ENCODE peak calls at places on chromosomes 3 and 15, in eight cellular contexts. K, E, P, H, W, T, M and O are unnamed samples.
A peak's percentile ranks its signal among the peaks of the same experiment; 100 is the strongest.

GRCh38 chr3:185439745-185440466 is 58.9 kb downstream of the TMEM41A start:
- DNase-seq in K (no peak), E (no peak), P (no peak), H (no peak), W (no peak), T (no peak), M (no peak), O (no peak)

GRCh38 chr3:19972056-19972455 is 25.2 kb downstream of the RAB5A start:
- DNase-seq in K (no peak), E (no peak), P (no peak), H (no peak), W (no peak), T (no peak), M (peak; percentile 26), O (no peak)

GRCh38 chr3:196246612-196247308 is 30.4 kb downstream of the SLC51A start:
- DNase-seq in K (no peak), E (no peak), P (no peak), H (no peak), W (no peak), T (no peak), M (peak; percentile 43), O (no peak)

GRCh38 chr15:92629975-92630626 is 25.5 kb downstream of the FAM174B start:
- DNase-seq in K (no peak), E (no peak), P (no peak), H (no peak), W (no peak), T (no peak), M (no peak), O (no peak)

GRCh38 chr3:133941390-133941789 is 45.7 kb upstream of the RAB6B start:
- DNase-seq in K (no peak), E (no peak), P (peak; percentile 56), H (no peak), W (no peak), T (no peak), M (peak; percentile 85), O (peak; percentile 52)

GRCh38 chr15:70560617-70561328 is 202.6 kb downstream of the UACA start:
- DNase-seq in K (no peak), E (no peak), P (peak; percentile 20), H (no peak), W (no peak), T (no peak), M (no peak), O (peak; percentile 28)

GRCh38 chr3:138941259-138941885 is 5.6 kb downstream of the FOXL2 start:
- DNase-seq in K (no peak), E (no peak), P (no peak), H (peak; percentile 59), W (peak; percentile 46), T (no peak), M (peak; percentile 54), O (peak; percentile 83)

GRCh38 chr15:55289011-55289572 is 521 bp downstream of the RAB27A start:
- DNase-seq in K (no peak), E (no peak), P (peak; percentile 72), H (peak; percentile 23), W (peak; percentile 45), T (no peak), M (peak; percentile 51), O (peak; percentile 50)

GRCh38 chr3:141202682-141203081 is 28.9 kb upstream of the PXYLP1 start:
- DNase-seq in K (no peak), E (no peak), P (no peak), H (no peak), W (no peak), T (no peak), M (no peak), O (no peak)

GRCh38 chr3:128408693-128409620 is 57.7 kb downstream of the DNAJB8 start:
- DNase-seq in K (no peak), E (no peak), P (no peak), H (no peak), W (no peak), T (no peak), M (no peak), O (no peak)

GRCh38 chr15:72786946-72787345 is 3.4 kb upstream of the ADPGK start:
- DNase-seq in K (peak; percentile 4), E (no peak), P (no peak), H (no peak), W (no peak), T (no peak), M (no peak), O (no peak)

GRCh38 chr3:113297281-113297680 is 85.9 kb downstream of the BOC start:
- DNase-seq in K (no peak), E (no peak), P (no peak), H (no peak), W (no peak), T (no peak), M (no peak), O (no peak)

GRCh38 chr3:42895332-42895868 is 10.5 kb upstream of the ZNF662 start:
- DNase-seq in K (no peak), E (no peak), P (no peak), H (no peak), W (no peak), T (no peak), M (peak; percentile 77), O (no peak)

GRCh38 chr3:121431717-121432517 is 113.9 kb downstream of the POLQ start:
- DNase-seq in K (no peak), E (no peak), P (no peak), H (no peak), W (peak; percentile 29), T (no peak), M (peak; percentile 68), O (no peak)

GRCh38 chr15:42065008-42065407 is 29.4 kb downstream of the PLA2G4D start:
- DNase-seq in K (peak; percentile 40), E (no peak), P (no peak), H (no peak), W (peak; percentile 44), T (no peak), M (no peak), O (no peak)

GRCh38 chr3:46890132-46890531 is 12.6 kb downstream of the PTH1R start:
- DNase-seq in K (no peak), E (no peak), P (no peak), H (no peak), W (no peak), T (no peak), M (no peak), O (no peak)

GRCh38 chr15:90834626-90835025 is 33.8 kb upstream of the FURIN start:
- DNase-seq in K (no peak), E (no peak), P (no peak), H (no peak), W (no peak), T (no peak), M (no peak), O (no peak)

GRCh38 chr3:157089455-157090221 is 70.3 kb downstream of the CCNL1 start:
- DNase-seq in K (no peak), E (no peak), P (peak; percentile 77), H (no peak), W (no peak), T (no peak), M (no peak), O (no peak)

GRCh38 chr3:53581671-53582070 is 87.3 kb downstream of the CACNA1D start:
- DNase-seq in K (no peak), E (no peak), P (no peak), H (no peak), W (no peak), T (no peak), M (peak; percentile 37), O (no peak)

GRCh38 chr15:74032606-74033561 is 38.4 kb downstream of the PML start:
- DNase-seq in K (no peak), E (no peak), P (no peak), H (no peak), W (no peak), T (no peak), M (no peak), O (no peak)

GRCh38 chr3:50139308-50139707 is 15.8 kb upstream of the SEMA3F start:
- DNase-seq in K (no peak), E (no peak), P (no peak), H (no peak), W (no peak), T (no peak), M (no peak), O (no peak)

GRCh38 chr3:152682477-152682876 is 152.5 kb upstream of the P2RY1 start:
- DNase-seq in K (no peak), E (no peak), P (no peak), H (no peak), W (no peak), T (no peak), M (no peak), O (no peak)

GRCh38 chr15:49225572-49226281 is 55.7 kb downstream of the GALK2 start:
- DNase-seq in K (peak; percentile 2), E (peak; percentile 39), P (no peak), H (peak; percentile 23), W (peak; percentile 19), T (no peak), M (peak; percentile 50), O (peak; percentile 73)

GRCh38 chr15:38818156-38818745 is 253.6 kb upstream of the RASGRP1 start:
- DNase-seq in K (peak; percentile 18), E (no peak), P (peak; percentile 68), H (peak; percentile 5), W (no peak), T (no peak), M (no peak), O (peak; percentile 62)

GRCh38 chr3:14430706-14431470 is 28.5 kb downstream of the SLC6A6 start:
- DNase-seq in K (peak; percentile 26), E (no peak), P (no peak), H (no peak), W (peak; percentile 21), T (no peak), M (no peak), O (no peak)

GRCh38 chr3:45541326-45542321 is 52.9 kb upstream of the LIMD1 start:
- DNase-seq in K (peak; percentile 52), E (no peak), P (no peak), H (no peak), W (no peak), T (no peak), M (no peak), O (no peak)

GRCh38 chr15:66071621-66072295 is 181.8 kb downstream of the MEGF11 start:
- DNase-seq in K (no peak), E (no peak), P (peak; percentile 43), H (no peak), W (no peak), T (no peak), M (peak; percentile 50), O (no peak)

GRCh38 chr15:57496594-57496945 is 95.1 kb upstream of the MYZAP start:
- DNase-seq in K (no peak), E (no peak), P (no peak), H (no peak), W (no peak), T (no peak), M (no peak), O (no peak)

GRCh38 chr3:120678984-120679383 is 3.1 kb downstream of the HGD start:
- DNase-seq in K (no peak), E (no peak), P (no peak), H (no peak), W (peak; percentile 3), T (no peak), M (peak; percentile 15), O (no peak)

GRCh38 chr15:28969511-28970085 is 83.8 kb downstream of the APBA2 start:
- DNase-seq in K (peak; percentile 58), E (no peak), P (no peak), H (no peak), W (no peak), T (peak; percentile 56), M (no peak), O (no peak)

GRCh38 chr15:62989366-62990055 is 53.0 kb upstream of the TPM1 start:
- DNase-seq in K (no peak), E (no peak), P (no peak), H (no peak), W (no peak), T (no peak), M (peak; percentile 57), O (no peak)

GRCh38 chr3:62049033-62049432 is 324.3 kb downstream of the FEZF2 start:
- DNase-seq in K (no peak), E (no peak), P (no peak), H (no peak), W (no peak), T (no peak), M (peak; percentile 60), O (no peak)

GRCh38 chr3:126538966-126539365 is 15.0 kb downstream of the CHST13 start:
- DNase-seq in K (no peak), E (no peak), P (no peak), H (no peak), W (no peak), T (no peak), M (no peak), O (no peak)

GRCh38 chr3:129519896-129520440 is 8.5 kb upstream of the RHO start:
- DNase-seq in K (no peak), E (no peak), P (no peak), H (no peak), W (no peak), T (no peak), M (no peak), O (no peak)